ENCODE peak calls at places on chromosomes 7 and 10, in eight cellular contexts. B is neural progenitor cell, U is GM20000, O is foreskin fibroblast, S is fibroblast of pulmonary artery, X is spleen, Q is AG04449, A is hepatocyte. L is an unnamed sample.

GRCh38 chr10:132878091-132878729 is 64.2 kb downstream of the CFAP46 start:
- DNase-seq in A (no peak), B (no peak), U (no peak), O (peak; percentile 45), S (no peak), X (peak; percentile 57), Q (no peak), L (peak; percentile 3)

GRCh38 chr10:8778713-8779112 is 724.2 kb downstream of the GATA3 start:
- DNase-seq in X (no peak), S (no peak), Q (no peak), O (no peak), U (no peak), A (peak; percentile 15), B (no peak), L (no peak)

GRCh38 chr7:159062596-159062995 is 82.1 kb downstream of the VIPR2 start:
- DNase-seq in O (no peak), U (no peak), B (no peak), S (no peak), X (no peak), A (no peak), Q (no peak), L (no peak)

GRCh38 chr7:43505412-43505811 is 77.5 kb upstream of the STK17A start:
- DNase-seq in X (no peak), S (no peak), B (no peak), O (no peak), Q (no peak), U (no peak), A (no peak), L (no peak)

GRCh38 chr7:148590533-148590932 is at the start of gene C7orf33:
- DNase-seq in Q (no peak), S (no peak), U (no peak), O (no peak), A (no peak), X (no peak), B (no peak), L (no peak)

GRCh38 chr7:47291461-47292051 is 290.4 kb downstream of the TNS3 start:
- DNase-seq in X (no peak), O (peak; percentile 96), Q (peak; percentile 87), S (peak; percentile 84), U (peak; percentile 72), B (no peak), A (no peak), L (no peak)

GRCh38 chr7:13411151-13411550 is 578.3 kb downstream of the ETV1 start:
- DNase-seq in S (no peak), O (no peak), X (no peak), B (no peak), Q (no peak), U (no peak), A (no peak), L (no peak)

GRCh38 chr7:91656486-91657237 is 223.8 kb downstream of the MTERF1 start:
- DNase-seq in X (no peak), O (peak; percentile 90), B (no peak), Q (no peak), A (peak; percentile 25), S (peak; percentile 82), U (no peak), L (no peak)

GRCh38 chr10:71185209-71185608 is 27.2 kb upstream of the UNC5B start:
- DNase-seq in B (no peak), S (no peak), X (no peak), Q (no peak), A (no peak), O (no peak), U (no peak), L (no peak)

GRCh38 chr10:126408953-126409641 is 20.8 kb upstream of the ADAM12 start:
- DNase-seq in O (no peak), U (no peak), S (peak; percentile 32), Q (no peak), X (no peak), B (no peak), A (no peak), L (no peak)

GRCh38 chr10:46080886-46081285 is 34.8 kb upstream of the MSMB start:
- DNase-seq in X (no peak), O (no peak), A (no peak), Q (no peak), B (no peak), U (no peak), S (no peak), L (no peak)

GRCh38 chr7:116802144-116802747 is 60.1 kb upstream of the CAPZA2 start:
- DNase-seq in B (peak; percentile 67), O (peak; percentile 32), A (no peak), U (no peak), Q (no peak), X (no peak), S (peak; percentile 25), L (no peak)

GRCh38 chr7:154777489-154777888 is 225.4 kb downstream of the PAXIP1 start:
- DNase-seq in Q (no peak), S (no peak), B (no peak), U (no peak), X (no peak), A (no peak), O (no peak), L (no peak)

GRCh38 chr7:133650067-133650466 is 397.2 kb downstream of the EXOC4 start:
- DNase-seq in X (no peak), Q (no peak), A (no peak), O (peak; percentile 59), B (no peak), U (no peak), S (peak; percentile 89), L (no peak)

GRCh38 chr7:110148054-110148453 is 942.9 kb upstream of the LRRN3 start:
- DNase-seq in S (no peak), X (peak; percentile 48), Q (no peak), A (no peak), B (no peak), U (no peak), O (no peak), L (no peak)

GRCh38 chr10:119325131-119325530 is 117.8 kb downstream of the GRK5 start:
- DNase-seq in U (no peak), S (no peak), A (no peak), O (no peak), B (no peak), X (no peak), Q (no peak), L (no peak)

GRCh38 chr10:31000867-31001266 is 30.8 kb downstream of the ZNF438 start:
- DNase-seq in A (no peak), O (peak; percentile 48), S (peak; percentile 68), U (no peak), B (no peak), X (no peak), Q (no peak), L (no peak)

GRCh38 chr7:30434140-30434799 is 44.3 kb downstream of the NOD1 start:
- DNase-seq in O (no peak), A (no peak), Q (no peak), B (no peak), U (peak; percentile 20), S (no peak), X (no peak), L (no peak)
- TF ChIP-seq CTCF in O (no peak), A (no peak), Q (no peak), B (no peak), U (no peak), S (no peak), X (no peak), L (no peak)

DNA sequence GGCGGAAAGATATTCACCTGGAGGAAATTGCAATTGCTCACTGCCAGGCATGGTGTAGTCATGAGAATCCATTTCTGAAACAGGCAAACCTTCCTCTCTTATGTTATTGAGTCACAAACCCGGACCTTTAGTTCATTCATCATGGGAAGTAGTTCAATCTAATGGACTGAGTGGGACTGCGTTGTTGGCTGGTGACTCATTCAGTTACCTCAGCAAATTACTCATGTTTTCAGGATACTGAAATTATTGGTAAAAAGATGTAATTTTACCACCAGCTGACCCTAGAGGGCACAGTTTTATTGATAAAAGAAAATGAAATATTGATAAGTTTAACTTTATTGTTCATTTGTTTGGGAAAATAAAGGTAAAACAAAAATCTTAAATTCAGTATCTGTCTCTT is 1194.4 kb upstream of the SORCS1 start:
- DNase-seq in Q (peak; percentile 76), U (peak; percentile 10), X (no peak), S (peak; percentile 86), A (peak; percentile 52), B (no peak), O (peak; percentile 95), L (no peak)
- TF ChIP-seq CTCF in Q (no peak), U (no peak), X (no peak), S (peak; percentile 9), A (peak; percentile 21), B (no peak), O (no peak), L (no peak)

DNA sequence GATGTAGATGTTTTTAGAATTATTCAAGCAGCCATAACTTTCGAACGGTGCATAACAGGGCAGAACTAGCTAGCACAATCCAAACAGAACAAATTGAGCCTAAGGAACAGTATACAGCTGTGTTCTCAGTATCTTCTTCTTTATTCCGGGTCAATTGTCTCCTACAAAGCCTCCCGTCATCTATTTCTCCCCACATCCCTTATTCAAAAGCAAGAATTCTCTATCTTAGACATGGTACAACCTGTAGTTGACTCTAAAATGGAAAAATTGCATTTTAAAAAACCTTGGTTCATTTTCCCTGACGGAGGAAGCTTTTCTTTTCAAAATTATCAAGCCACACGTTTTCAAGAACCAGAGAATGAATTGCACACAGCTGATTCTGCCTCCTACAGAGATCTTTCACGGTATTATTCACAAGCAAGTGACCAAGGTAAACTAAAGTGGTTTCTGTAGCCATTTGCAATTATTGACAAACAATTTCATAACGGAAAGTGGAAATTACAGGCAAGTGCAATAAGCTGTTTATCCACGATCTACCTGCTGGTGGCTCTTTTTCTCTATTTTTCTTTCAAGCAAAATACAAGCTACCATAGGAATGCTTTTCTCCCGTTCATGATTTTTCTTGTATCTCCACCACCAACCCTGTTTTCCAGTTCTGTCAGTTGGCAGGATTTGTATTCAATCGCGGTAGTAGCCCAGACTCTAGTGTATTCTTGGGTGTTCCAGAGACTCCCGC is 2.3 kb downstream of the GRM8 start:
- DNase-seq in X (no peak), B (no peak), O (peak; percentile 12), S (peak; percentile 6), Q (no peak), A (no peak), U (peak; percentile 14), L (no peak)
- TF ChIP-seq CTCF in X (no peak), B (no peak), O (no peak), S (no peak), Q (no peak), A (no peak), U (no peak), L (no peak)

DNA sequence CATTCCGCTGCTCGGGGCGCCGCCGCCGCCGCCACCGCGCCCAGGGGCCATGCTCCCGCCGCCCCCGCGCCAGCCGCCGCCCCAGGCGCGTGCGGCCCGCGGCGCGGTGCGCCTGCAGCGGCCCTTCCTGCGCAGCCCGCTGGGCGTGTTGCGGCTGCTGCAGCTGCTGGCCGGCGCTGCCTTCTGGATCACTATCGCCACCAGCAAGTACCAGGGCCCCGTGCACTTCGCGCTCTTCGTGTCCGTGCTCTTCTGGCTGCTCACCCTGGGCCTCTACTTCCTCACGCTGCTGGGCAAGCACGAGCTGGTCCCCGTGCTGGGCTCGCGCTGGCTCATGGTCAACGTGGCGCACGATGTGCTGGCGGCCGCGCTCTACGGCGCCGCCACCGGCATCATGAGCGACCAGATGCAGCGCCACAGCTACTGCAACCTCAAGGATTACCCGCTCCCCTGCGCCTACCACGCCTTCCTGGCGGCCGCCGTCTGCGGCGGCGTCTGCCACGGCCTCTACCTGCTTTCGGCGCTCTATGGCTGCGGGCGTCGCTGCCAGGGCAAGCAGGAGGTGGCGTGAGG is 384 bp downstream of the MARVELD1 start:
- DNase-seq in Q (no peak), S (peak; percentile 73), U (peak; percentile 90), O (peak; percentile 89), X (peak; percentile 89), B (peak; percentile 92), A (peak; percentile 88), L (peak; percentile 54)
- TF ChIP-seq CTCF in Q (peak; percentile 33), S (peak; percentile 26), U (peak; percentile 38), O (peak; percentile 5), X (no peak), B (peak; percentile 45), A (peak; percentile 17), L (no peak)

GRCh38 chr7:38656976-38657375 is 25.8 kb upstream of the AMPH start:
- DNase-seq in U (no peak), S (peak; percentile 67), B (no peak), A (no peak), O (no peak), Q (no peak), X (no peak), L (no peak)
- TF ChIP-seq CTCF in U (no peak), S (no peak), B (no peak), A (no peak), O (no peak), Q (no peak), X (no peak), L (no peak)

L was measured in endothelial cell.